ENCODE peak calls at places on chromosomes 6 and 20, in five cellular contexts. B is H1, I is GM12878, S is K562, D is HepG2. N is an unnamed sample.

GRCh38 chr20:51613576-51613975 is 71.1 kb upstream of the NFATC2 start:
- DNase-seq in B (no peak), I (no peak), S (no peak), D (no peak), N (no peak)

GRCh38 chr20:44111712-44112335 is 75.2 kb downstream of the JPH2 start:
- DNase-seq in B (no peak), I (no peak), S (no peak), D (no peak), N (no peak)

GRCh38 chr20:1533059-1533458 is 24.4 kb downstream of the SIRPD start:
- DNase-seq in B (no peak), I (no peak), S (no peak), D (no peak), N (no peak)

GRCh38 chr6:30396833-30397479 is 52.0 kb downstream of the RPP21 start:
- DNase-seq in B (peak), I (peak), S (peak), D (peak), N (peak)

GRCh38 chr6:67563671-67564070 is 1071.4 kb upstream of the ADGRB3 start:
- DNase-seq in B (no peak), I (no peak), S (no peak), D (no peak), N (no peak)

GRCh38 chr6:71621918-71622519 is 264.3 kb upstream of the RIMS1 start:
- DNase-seq in B (no peak), I (no peak), S (no peak), D (peak), N (no peak)

GRCh38 chr6:125341460-125341859 is 39.7 kb upstream of the HDDC2 start:
- DNase-seq in B (no peak), I (no peak), S (no peak), D (no peak), N (no peak)

GRCh38 chr20:11993886-11994466 is 76.3 kb downstream of the BTBD3 start:
- DNase-seq in B (no peak), I (no peak), S (no peak), D (no peak), N (peak)

GRCh38 chr6:117352466-117353081 is 73.2 kb downstream of the ROS1 start:
- DNase-seq in B (no peak), I (no peak), S (no peak), D (peak), N (no peak)

GRCh38 chr6:16104624-16105023 is 24.3 kb upstream of the MYLIP start:
- DNase-seq in B (no peak), I (no peak), S (no peak), D (no peak), N (no peak)

GRCh38 chr20:14948416-14948815 is 611.0 kb upstream of the FLRT3 start:
- DNase-seq in B (no peak), I (no peak), S (no peak), D (peak), N (no peak)

GRCh38 chr6:37818536-37819176 is 871 bp upstream of the ZFAND3 start:
- DNase-seq in B (peak), I (no peak), S (peak), D (peak), N (peak)

GRCh38 chr6:22411408-22412105 is 114.7 kb upstream of the PRL start:
- DNase-seq in B (no peak), I (no peak), S (no peak), D (no peak), N (no peak)

GRCh38 chr6:125277838-125278237 is 23.9 kb downstream of the HDDC2 start:
- DNase-seq in B (no peak), I (no peak), S (no peak), D (no peak), N (no peak)

GRCh38 chr6:134758616-134759015 is 191.3 kb downstream of the ALDH8A1 start:
- DNase-seq in B (no peak), I (no peak), S (no peak), D (no peak), N (no peak)

GRCh38 chr20:36815454-36816091 is 42.0 kb upstream of the DSN1 start:
- DNase-seq in B (no peak), I (no peak), S (no peak), D (no peak), N (peak)

GRCh38 chr6:160254467-160255312 is 3.9 kb downstream of the SLC22A2 start:
- DNase-seq in B (no peak), I (no peak), S (no peak), D (peak), N (no peak)

DNA sequence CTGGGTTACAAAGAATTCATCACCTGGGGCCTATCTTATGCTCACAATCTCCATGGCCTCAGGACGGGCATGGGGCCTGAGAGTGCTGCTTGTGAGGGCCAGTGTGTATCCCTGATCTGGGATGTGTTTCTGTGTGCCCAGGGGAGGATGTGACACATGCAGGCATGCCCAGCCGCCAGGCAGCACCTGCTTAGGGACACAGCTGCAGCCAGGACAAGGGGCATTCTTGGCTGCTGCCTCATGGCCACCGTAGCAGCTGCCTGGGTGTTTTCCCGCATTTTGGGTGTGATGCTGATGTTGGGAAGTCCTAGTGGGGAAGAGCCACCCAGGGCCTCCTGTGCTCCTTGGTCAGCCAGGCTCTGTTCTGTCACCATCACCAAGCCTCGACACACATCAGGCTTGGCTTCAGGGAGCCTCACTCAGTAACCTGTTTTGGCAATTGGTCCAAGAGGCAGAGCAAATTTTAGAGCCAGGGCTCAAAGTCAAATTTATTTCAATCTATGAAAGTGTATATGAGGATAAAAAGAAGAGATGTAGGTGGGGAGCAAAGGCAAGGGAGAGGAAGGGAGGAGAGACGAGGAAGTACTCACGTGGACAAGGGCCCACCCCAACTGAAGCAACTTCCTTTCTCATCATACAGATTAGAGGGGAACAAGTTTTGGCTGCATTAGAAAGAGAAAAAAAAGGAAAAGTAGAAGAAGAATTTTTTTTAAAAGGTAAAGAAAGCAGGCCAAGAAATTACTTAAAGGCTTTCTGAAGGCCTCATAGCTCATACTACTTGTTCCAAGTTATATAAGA is 269.8 kb upstream of the SUPT3H start:
- DNase-seq in B (no peak), I (no peak), S (no peak), D (no peak), N (no peak)
- TF ChIP-seq ATF2 in B (no peak), I (no peak), S (no peak), D (no peak), N (no peak)

DNA sequence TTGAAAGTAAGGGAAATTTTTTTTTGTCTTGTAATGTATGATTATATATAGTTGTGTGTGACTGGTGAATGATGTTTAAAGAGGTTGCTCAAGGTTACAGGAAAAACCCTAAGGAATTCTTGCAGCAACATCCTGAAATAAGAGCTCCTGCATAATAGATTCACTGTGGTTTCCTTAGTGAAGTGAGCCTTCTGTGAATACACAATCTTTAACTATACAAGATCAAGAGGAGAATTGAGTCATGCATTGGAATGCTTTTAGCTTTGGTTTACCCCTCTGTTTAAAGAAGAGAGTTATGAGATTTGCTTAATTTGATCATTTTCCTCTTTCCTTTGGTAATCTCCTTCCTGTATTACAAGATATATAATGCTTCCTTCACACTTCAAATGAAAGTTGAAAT is 141.6 kb upstream of the EYA4 start:
- DNase-seq in B (no peak), I (no peak), S (no peak), D (peak), N (no peak)
- TF ChIP-seq ATF2 in B (no peak), I (no peak), S (no peak), D (no peak), N (no peak)

DNA sequence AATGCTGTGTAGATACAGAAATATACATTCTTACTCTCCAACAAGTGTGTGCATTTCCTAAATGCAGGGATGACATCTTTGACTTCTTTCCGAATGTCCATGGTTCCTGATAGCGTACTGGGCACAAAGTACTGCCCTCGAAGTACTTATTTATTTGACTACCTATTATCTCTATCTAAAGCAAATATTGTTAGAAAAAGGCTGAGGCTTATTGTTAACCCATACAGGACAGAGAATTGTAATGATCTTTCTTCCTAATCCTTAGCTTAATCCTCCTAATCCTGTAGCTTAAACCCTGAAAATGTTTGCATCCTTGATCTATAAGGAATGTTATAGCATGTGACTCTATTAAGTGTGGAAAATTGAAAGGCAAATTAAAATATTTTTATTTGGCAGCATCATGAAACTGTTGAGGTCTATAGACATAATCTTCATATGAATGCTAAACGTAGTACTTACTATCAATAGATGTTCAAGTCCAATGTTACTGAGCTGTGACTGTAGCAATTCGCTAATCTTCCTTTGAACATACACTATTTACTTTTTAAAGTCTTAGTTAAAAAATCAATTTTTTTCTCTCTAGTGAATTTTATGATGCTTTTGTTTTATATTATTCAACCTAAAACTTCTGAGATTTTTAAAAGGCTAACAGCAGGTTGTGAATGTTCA is 85.0 kb upstream of the ELOVL5 start:
- DNase-seq in B (no peak), I (no peak), S (no peak), D (peak), N (no peak)
- TF ChIP-seq ATF2 in B (no peak), I (no peak), S (no peak), D (no peak), N (no peak)

DNA sequence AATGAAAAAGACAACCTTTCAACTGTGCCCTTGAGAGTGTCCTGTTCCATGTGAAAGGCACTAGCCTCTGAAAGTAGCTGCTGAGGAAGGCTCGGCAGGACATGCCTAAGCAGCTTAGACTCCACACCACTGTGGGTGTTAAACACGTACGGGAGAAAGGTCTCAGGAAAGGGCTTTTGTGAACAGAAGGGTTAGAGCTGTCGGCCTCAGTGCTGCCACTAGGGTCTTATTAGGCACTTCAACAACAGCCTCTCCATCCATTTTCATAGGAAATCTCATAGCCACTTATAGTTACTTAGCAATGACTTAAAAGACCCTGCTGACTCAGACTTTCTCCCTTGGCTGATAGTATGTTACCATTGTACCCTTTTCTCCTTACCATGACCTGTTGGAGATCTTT is 662.8 kb downstream of the TBC1D32 start:
- DNase-seq in B (peak), I (no peak), S (no peak), D (peak), N (peak)
- TF ChIP-seq ATF2 in B (no peak), I (no peak), S (no peak), D (no peak), N (no peak)

GRCh38 chr6:10030942-10031537 is 383.8 kb downstream of the TFAP2A start:
- DNase-seq in B (no peak), I (no peak), S (peak), D (peak), N (no peak)

GRCh38 chr6:10028202-10028601 is 386.7 kb downstream of the TFAP2A start:
- DNase-seq in B (no peak), I (no peak), S (no peak), D (no peak), N (no peak)

GRCh38 chr6:10033223-10033829 is 381.5 kb downstream of the TFAP2A start:
- DNase-seq in B (no peak), I (no peak), S (no peak), D (peak), N (no peak)
- TF ChIP-seq ATF2 in B (no peak), I (no peak), S (no peak), D (no peak), N (no peak)

GRCh38 chr20:47318027-47318595 is 38.4 kb downstream of the ZMYND8 start:
- DNase-seq in B (peak), I (no peak), S (no peak), D (peak), N (peak)
- TF ChIP-seq ATF2 in B (peak), I (no peak), S (no peak), D (peak), N (no peak)

GRCh38 chr6:138334000-138334399 is 43.7 kb upstream of the SMIM28 start:
- DNase-seq in B (no peak), I (no peak), S (no peak), D (no peak), N (no peak)

GRCh38 chr6:138330763-138331162 is 46.9 kb upstream of the SMIM28 start:
- DNase-seq in B (no peak), I (no peak), S (no peak), D (no peak), N (no peak)

GRCh38 chr6:138331444-138331843 is 46.3 kb upstream of the SMIM28 start:
- DNase-seq in B (no peak), I (no peak), S (no peak), D (no peak), N (no peak)

GRCh38 chr6:138334963-138335362 is 42.7 kb upstream of the SMIM28 start:
- DNase-seq in B (no peak), I (no peak), S (no peak), D (no peak), N (no peak)

GRCh38 chr6:138331984-138332383 is 45.7 kb upstream of the SMIM28 start:
- DNase-seq in B (no peak), I (no peak), S (no peak), D (no peak), N (no peak)
- TF ChIP-seq ATF2 in B (no peak), I (no peak), S (no peak), D (no peak), N (no peak)

GRCh38 chr6:31578461-31579118 is 3.2 kb downstream of the TNF start:
- DNase-seq in B (no peak), I (no peak), S (no peak), D (no peak), N (peak)
- TF ChIP-seq ATF2 in B (no peak), I (no peak), S (no peak), D (no peak), N (no peak)

GRCh38 chr20:18166241-18166881 is 28.7 kb downstream of the KAT14 start:
- DNase-seq in B (no peak), I (no peak), S (no peak), D (no peak), N (no peak)
- TF ChIP-seq ATF2 in B (no peak), I (no peak), S (no peak), D (no peak), N (no peak)